ENCODE peak calls at places on chromosomes 11 and 22, in ten cellular contexts. Y is A549, D is spleen, X is uterus, G is heart right ventricle, U is upper lobe of right lung, L is adrenal gland, S is IMR-90, C is neural progenitor cell, F is astrocyte. T is an unnamed sample.

GRCh38 chr11:45347343-45347742 is 61.2 kb upstream of the SYT13 start:
- DNase-seq in X (no peak), Y (no peak), L (no peak), S (no peak), F (no peak), D (no peak), C (peak; percentile 42), G (no peak), U (no peak), T (no peak)

GRCh38 chr22:34993548-34993947 is 72.4 kb upstream of the ISX start:
- DNase-seq in L (no peak), G (no peak), S (no peak), D (no peak), F (no peak), U (no peak), C (no peak), X (no peak), Y (no peak), T (no peak)

GRCh38 chr11:23509023-23509422 is 648.7 kb upstream of the CCDC179 start:
- DNase-seq in Y (no peak), G (no peak), F (peak; percentile 90), D (no peak), X (no peak), S (peak; percentile 88), U (no peak), L (no peak), C (no peak), T (peak; percentile 48)

GRCh38 chr11:41920374-41920773 is 460.9 kb upstream of the LRRC4C start:
- DNase-seq in S (no peak), C (no peak), G (no peak), D (no peak), Y (no peak), L (no peak), X (no peak), F (no peak), U (no peak), T (no peak)

GRCh38 chr11:44595964-44596381 is 30.5 kb downstream of the CD82 start:
- DNase-seq in L (no peak), C (no peak), U (no peak), X (no peak), D (no peak), G (peak; percentile 77), S (no peak), Y (no peak), F (no peak), T (no peak)

GRCh38 chr11:79007811-79008294 is 433.0 kb downstream of the TENM4 start:
- DNase-seq in L (no peak), U (no peak), C (no peak), F (no peak), Y (no peak), G (no peak), S (no peak), D (no peak), X (no peak), T (no peak)

GRCh38 chr22:19137384-19138216 is 6.5 kb downstream of the TSSK2 start:
- DNase-seq in C (no peak), L (no peak), S (no peak), Y (no peak), D (peak; percentile 60), F (no peak), U (no peak), G (no peak), X (no peak), T (no peak)

GRCh38 chr11:1546077-1546535 is 26.0 kb downstream of the DUSP8 start:
- DNase-seq in F (no peak), U (no peak), C (no peak), S (no peak), Y (no peak), L (no peak), D (no peak), G (no peak), X (no peak), T (no peak)

GRCh38 chr22:18156878-18157713 is 7.1 kb downstream of the USP18 start:
- DNase-seq in C (peak; percentile 86), U (peak; percentile 62), X (peak; percentile 63), G (peak; percentile 72), F (peak; percentile 100), Y (peak; percentile 65), L (peak; percentile 81), D (peak; percentile 67), S (peak; percentile 99), T (peak; percentile 91)

GRCh38 chr11:124586247-124586860 is 16.6 kb downstream of the OR8A1 start:
- DNase-seq in C (peak; percentile 76), U (peak; percentile 70), G (peak; percentile 41), L (peak; percentile 79), F (peak; percentile 16), D (no peak), S (peak; percentile 66), Y (peak; percentile 50), X (no peak), T (peak; percentile 68)

GRCh38 chr22:39871008-39871798 is 22.4 kb downstream of the ENTHD1 start:
- DNase-seq in D (no peak), U (no peak), S (no peak), Y (no peak), L (no peak), G (no peak), F (no peak), X (no peak), C (no peak), T (no peak)

GRCh38 chr22:43481528-43482309 is 69.9 kb downstream of the MPPED1 start:
- DNase-seq in L (no peak), Y (no peak), G (no peak), D (peak; percentile 78), F (no peak), C (peak; percentile 29), U (no peak), X (no peak), S (no peak), T (no peak)
- H3K4me3 ChIP-seq in L (no peak overlapping the region), Y (no peak overlapping the region), G (no peak overlapping the region), D (no peak overlapping the region), F (no peak overlapping the region), C (no peak overlapping the region), U (peak overlapping the region; percentile 23), X (no peak overlapping the region), S (no peak overlapping the region), T (no peak overlapping the region)

GRCh38 chr22:42939451-42939881 is 75.5 kb downstream of the PACSIN2 start:
- DNase-seq in C (no peak), X (no peak), L (no peak), F (no peak), Y (peak; percentile 36), G (no peak), U (peak; percentile 5), D (no peak), S (no peak), T (no peak)

GRCh38 chr22:42937164-42937854 is 77.6 kb downstream of the PACSIN2 start:
- DNase-seq in D (peak; percentile 88), Y (peak; percentile 71), L (peak; percentile 83), G (no peak), S (peak; percentile 87), U (peak; percentile 80), F (peak; percentile 89), X (peak; percentile 40), C (no peak), T (peak; percentile 86)

GRCh38 chr22:42938976-42939375 is 76.0 kb downstream of the PACSIN2 start:
- DNase-seq in S (no peak), U (peak; percentile 30), X (no peak), C (no peak), L (no peak), D (no peak), G (no peak), Y (no peak), F (no peak), T (no peak)

GRCh38 chr22:42939941-42940653 is 74.9 kb downstream of the PACSIN2 start:
- DNase-seq in F (peak; percentile 90), X (no peak), Y (peak; percentile 92), S (peak; percentile 90), D (no peak), U (peak; percentile 68), L (peak; percentile 71), C (no peak), G (no peak), T (peak; percentile 87)

DNA sequence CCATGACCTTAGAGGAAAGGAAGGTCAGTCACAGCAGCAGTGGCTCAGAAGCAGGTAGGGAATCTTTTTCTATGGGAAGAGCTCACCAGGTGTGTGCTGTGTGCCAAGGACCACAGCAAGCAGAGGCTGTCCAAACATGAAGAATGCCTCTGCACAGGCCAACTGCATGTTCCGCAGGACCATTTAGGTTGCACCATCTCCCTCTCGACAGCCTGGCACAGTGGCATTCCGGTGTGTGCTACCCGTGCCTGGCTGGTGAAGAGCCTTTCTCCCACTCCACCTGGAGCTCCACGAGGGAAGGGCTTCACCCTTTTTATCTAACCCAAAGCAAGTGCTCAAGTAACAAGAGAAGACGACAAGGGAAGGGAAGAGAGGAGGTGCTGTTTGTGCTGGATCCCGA is 76.5 kb downstream of the PACSIN2 start:
- DNase-seq in U (peak; percentile 74), Y (no peak), F (no peak), G (no peak), L (no peak), D (no peak), C (no peak), X (no peak), S (no peak), T (no peak)
- H3K27ac ChIP-seq in U (peak overlapping the region; percentile 67), Y (peak overlapping the region; percentile 92), F (no peak overlapping the region), G (peak overlapping the region; percentile 72), L (peak overlapping the region; percentile 86), D (peak overlapping the region; percentile 94), C (no peak overlapping the region), X (peak overlapping the region; percentile 90), S (no peak overlapping the region), T (peak overlapping the region; percentile 94)

DNA sequence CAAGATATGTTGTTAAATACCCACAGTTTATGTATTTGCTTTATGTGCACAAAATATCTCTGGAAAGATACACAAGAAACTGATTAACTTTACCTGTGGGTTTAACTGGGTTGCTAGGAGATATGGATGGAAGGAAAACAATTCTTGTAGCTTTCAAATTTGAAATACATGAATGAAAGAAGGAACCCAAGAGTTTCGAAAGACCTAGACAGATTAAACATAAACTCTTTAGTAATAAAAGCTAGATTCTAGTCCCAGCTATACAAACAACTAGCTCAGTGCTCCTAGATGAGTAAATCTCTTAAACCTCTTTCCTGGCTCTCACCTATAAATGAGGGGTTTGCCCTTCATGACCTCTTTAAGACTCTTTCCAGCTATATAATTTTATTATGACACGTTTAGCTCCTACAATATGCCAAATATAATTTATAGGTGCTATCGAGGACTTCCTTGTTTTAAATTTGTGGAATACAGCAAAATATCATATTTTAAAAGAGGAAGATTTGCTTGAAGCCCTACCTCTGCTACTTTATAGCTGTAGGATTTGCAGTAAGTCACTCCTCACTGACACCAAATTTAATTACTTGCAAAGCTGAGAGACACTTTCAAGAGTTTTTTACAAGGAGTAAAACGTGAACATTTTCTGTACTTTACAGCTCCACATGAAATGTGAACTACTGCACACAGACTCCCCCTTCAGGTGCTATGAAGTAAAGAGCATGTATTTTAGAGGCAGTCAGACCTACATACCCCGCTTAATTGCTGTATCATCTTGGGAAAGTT is 50.7 kb downstream of the RRAS2 start:
- DNase-seq in L (no peak), D (no peak), X (no peak), F (peak; percentile 36), C (peak; percentile 53), U (no peak), S (peak; percentile 58), Y (peak; percentile 66), G (no peak), T (peak; percentile 38)
- TF ChIP-seq CTCF in L (peak; percentile 44), D (no peak), X (peak; percentile 20), F (peak; percentile 72), C (peak; percentile 72), U (peak; percentile 58), S (peak; percentile 58), Y (peak; percentile 62), G (peak; percentile 47), T (peak; percentile 70)

DNA sequence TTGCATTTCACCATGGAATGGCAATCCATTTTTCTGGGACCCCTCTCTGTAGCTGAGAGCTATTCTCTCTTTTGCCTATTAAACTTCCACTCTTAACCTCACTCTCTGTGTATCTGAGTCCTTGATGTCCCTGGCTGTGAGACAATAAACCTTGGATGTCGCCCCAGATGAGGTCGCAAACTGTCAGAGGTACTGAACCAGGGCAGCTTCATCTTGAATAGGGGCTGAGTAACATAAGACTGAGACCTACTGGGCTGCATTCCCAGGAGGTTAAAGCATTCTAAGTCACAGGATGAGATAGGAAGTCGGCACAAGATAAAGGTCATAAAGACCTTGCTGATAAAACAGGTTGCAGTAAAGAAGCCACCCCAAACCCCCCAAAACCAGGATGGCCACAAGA is 68.0 kb downstream of the RSF1 start:
- DNase-seq in F (peak; percentile 8), Y (no peak), X (no peak), U (no peak), G (peak; percentile 50), L (peak; percentile 87), S (peak; percentile 32), D (no peak), C (no peak), T (peak; percentile 24)
- H3K4me3 ChIP-seq in F (no peak overlapping the region), Y (no peak overlapping the region), X (no peak overlapping the region), U (no peak overlapping the region), G (no peak overlapping the region), L (no peak overlapping the region), S (no peak overlapping the region), D (no peak overlapping the region), C (no peak overlapping the region), T (no peak overlapping the region)